ENCODE peak calls at places on chromosome 17, in four cellular contexts. R is heart right ventricle, M is heart left ventricle, L is H1. K is an unnamed sample.

GRCh38 chr17:64491034-64491860 is 5.6 kb downstream of the POLG2 start:
- DNase-seq in R (no peak), L (no peak), M (no peak), K (no peak)

GRCh38 chr17:9913476-9913875 is 8.4 kb upstream of the RCVRN start:
- DNase-seq in M (no peak), R (no peak), L (no peak), K (no peak)

GRCh38 chr17:27326585-27326984 is 32.7 kb downstream of the WSB1 start:
- DNase-seq in R (no peak), L (no peak), M (no peak), K (no peak)

GRCh38 chr17:66842959-66843358 is 8.0 kb downstream of the CACNG5 start:
- DNase-seq in R (no peak), M (no peak), L (no peak), K (no peak)

GRCh38 chr17:81913394-81914102 is 2.3 kb upstream of the PCYT2 start:
- DNase-seq in R (no peak), L (no peak), M (no peak), K (no peak)

GRCh38 chr17:74280093-74280513 is 6.1 kb downstream of the DNAI2 start:
- DNase-seq in R (no peak), M (peak; percentile 51), L (no peak), K (no peak)

GRCh38 chr17:50100480-50100883 is 5.3 kb downstream of the PDK2 start:
- DNase-seq in M (no peak), L (no peak), R (no peak), K (no peak)

GRCh38 chr17:7213895-7214299 is 5.7 kb downstream of the DLG4 start:
- DNase-seq in M (peak; percentile 77), R (no peak), L (peak; percentile 92), K (peak; percentile 96)

GRCh38 chr17:48749621-48750553 is 21.3 kb upstream of the HOXB13 start:
- DNase-seq in L (no peak), R (no peak), M (no peak), K (no peak)

GRCh38 chr17:37848690-37849616 is 75.3 kb upstream of the TBC1D3K start:
- DNase-seq in M (no peak), R (no peak), L (no peak), K (no peak)

GRCh38 chr17:74873874-74874614 is 1.2 kb upstream of the FDXR start:
- DNase-seq in M (no peak), R (no peak), L (no peak), K (no peak)

GRCh38 chr17:15456972-15457722 is 10.3 kb downstream of the CDRT4 start:
- DNase-seq in L (no peak), M (peak; percentile 76), R (peak; percentile 61), K (no peak)

GRCh38 chr17:1312261-1312870 is 32.9 kb downstream of the TRARG1 start:
- DNase-seq in L (no peak), M (no peak), R (no peak), K (peak; percentile 8)

GRCh38 chr17:48052956-48053757 is 5.0 kb downstream of the NFE2L1 start:
- DNase-seq in R (peak; percentile 82), M (peak; percentile 93), L (no peak), K (no peak)

GRCh38 chr17:54948380-54948779 is 20.1 kb downstream of the COX11 start:
- DNase-seq in R (no peak), M (no peak), L (no peak), K (no peak)

GRCh38 chr17:46783031-46783593 is 35.4 kb downstream of the WNT3 start:
- DNase-seq in R (no peak), M (no peak), L (no peak), K (no peak)

GRCh38 chr17:48160177-48160967 is 52.8 kb downstream of the SNX11 start:
- DNase-seq in M (no peak), L (peak; percentile 88), R (no peak), K (peak; percentile 84)

GRCh38 chr17:72117748-72118587 is 2.9 kb upstream of the SOX9 start:
- DNase-seq in R (peak; percentile 28), L (no peak), M (no peak), K (no peak)

GRCh38 chr17:63033142-63033541 is 67.1 kb downstream of the TANC2 start:
- DNase-seq in R (no peak), L (no peak), M (no peak), K (peak; percentile 13)
- H3K4me1 ChIP-seq in R (no peaks in the 10 kb centered on the region), L (peaks cover 2% of the 10 kb centered on the region), M (no peaks in the 10 kb centered on the region), K (no peaks in the 10 kb centered on the region)

DNA sequence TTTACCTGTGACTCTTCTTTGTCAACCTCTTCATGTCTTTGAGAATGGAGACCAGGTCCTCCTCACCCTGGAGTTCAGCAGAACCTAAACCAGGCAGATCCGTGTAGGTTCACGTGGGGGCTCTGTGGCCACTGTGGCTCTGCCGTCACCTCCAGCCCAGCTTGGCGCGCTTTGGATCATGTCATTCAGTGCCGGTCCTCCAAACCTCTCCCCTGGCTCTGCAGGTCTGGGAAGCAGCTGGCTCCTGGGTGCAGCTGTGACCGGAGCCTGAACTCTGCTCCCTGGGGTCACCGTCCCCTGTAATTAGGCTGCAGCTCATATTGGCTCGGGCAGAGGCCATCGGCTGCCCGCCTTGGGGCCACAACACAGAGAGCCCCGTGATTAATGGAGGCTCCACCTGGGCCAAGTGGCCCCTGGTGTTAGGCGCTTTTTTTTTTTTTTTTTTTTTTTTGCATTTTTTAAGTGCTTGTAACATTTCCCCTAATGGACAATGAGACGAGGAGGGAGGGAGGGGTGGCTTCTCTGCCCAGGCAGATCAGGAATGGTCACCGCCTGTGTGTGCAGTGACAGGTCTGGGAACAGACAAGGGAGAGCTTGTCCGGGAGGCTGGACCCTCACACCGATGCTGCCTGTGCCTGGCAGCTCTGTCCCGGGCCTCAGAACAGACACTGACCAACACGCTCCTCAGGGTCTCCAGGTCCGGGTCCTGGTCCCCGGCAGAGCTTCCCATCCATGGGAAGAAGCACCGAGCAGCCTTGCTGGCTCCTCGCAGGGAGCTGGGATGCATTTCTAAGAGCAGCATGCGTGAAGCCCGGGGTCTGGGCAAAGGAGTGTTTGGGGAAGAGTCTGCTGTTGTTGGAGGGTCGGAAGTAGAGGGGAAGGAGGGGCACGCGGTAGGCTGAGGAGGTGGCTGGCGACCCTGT is 247.9 kb downstream of the SEC14L1 start:
- DNase-seq in L (no peak), M (peak; percentile 76), R (no peak), K (no peak)
- H3K4me1 ChIP-seq in L (peaks cover 65% of the 10 kb centered on the region), M (peaks cover 85% of the 10 kb centered on the region), R (peaks cover 100% of the 10 kb centered on the region), K (peaks cover 61% of the 10 kb centered on the region)

GRCh38 chr17:57776366-57776765 is 31.3 kb upstream of the CCDC182 start:
- DNase-seq in L (no peak), M (no peak), R (no peak), K (no peak)
- H3K4me1 ChIP-seq in L (no peaks in the 10 kb centered on the region), M (no peaks in the 10 kb centered on the region), R (peaks cover 9% of the 10 kb centered on the region), K (no peaks in the 10 kb centered on the region)

GRCh38 chr17:17028878-17029535 is 13.2 kb upstream of the MPRIP start:
- DNase-seq in L (no peak), R (no peak), M (no peak), K (no peak)

GRCh38 chr17:17032131-17032692 is 10.0 kb upstream of the MPRIP start:
- DNase-seq in R (peak; percentile 73), M (peak; percentile 80), L (no peak), K (no peak)

GRCh38 chr17:17030515-17031211 is 11.6 kb upstream of the MPRIP start:
- DNase-seq in L (no peak), M (no peak), R (no peak), K (no peak)

GRCh38 chr17:17028059-17028877 is 14.0 kb upstream of the MPRIP start:
- DNase-seq in M (peak; percentile 79), L (peak; percentile 56), R (peak; percentile 59), K (peak; percentile 78)

GRCh38 chr17:17029938-17030337 is 12.3 kb upstream of the MPRIP start:
- DNase-seq in L (no peak), R (no peak), M (no peak), K (no peak)
- H3K4me1 ChIP-seq in L (peaks cover 18% of the 10 kb centered on the region), R (peaks cover 51% of the 10 kb centered on the region), M (peaks cover 11% of the 10 kb centered on the region), K (peaks cover 16% of the 10 kb centered on the region)

GRCh38 chr17:36608794-36609497 is 7.6 kb downstream of the MRM1 start:
- DNase-seq in M (peak; percentile 44), L (no peak), R (no peak), K (no peak)

GRCh38 chr17:36608280-36608679 is 6.9 kb downstream of the MRM1 start:
- DNase-seq in M (no peak), L (no peak), R (no peak), K (no peak)

GRCh38 chr17:36610472-36610871 is 9.1 kb downstream of the MRM1 start:
- DNase-seq in M (no peak), R (no peak), L (no peak), K (no peak)

GRCh38 chr17:36611345-36612072 is 10.1 kb downstream of the MRM1 start:
- DNase-seq in M (no peak), R (no peak), L (no peak), K (no peak)

DNA sequence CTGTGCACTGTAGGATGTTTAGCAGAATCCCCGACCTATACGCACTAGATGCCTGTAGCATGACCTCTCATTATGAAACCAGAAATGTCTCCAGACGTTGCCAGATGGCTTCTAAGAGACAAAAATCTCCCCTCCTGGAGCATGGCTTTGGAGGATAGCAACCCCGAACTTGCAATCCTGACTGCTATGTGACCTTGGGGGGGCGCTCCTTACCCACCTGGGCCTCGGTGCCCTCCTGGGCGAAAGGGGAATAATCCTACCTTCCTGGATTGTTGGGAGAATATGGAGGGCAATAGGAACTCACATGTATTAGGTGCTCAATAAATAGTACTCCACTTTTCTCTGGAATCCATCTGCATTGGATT is 8.1 kb downstream of the MRM1 start:
- DNase-seq in R (no peak), L (no peak), M (no peak), K (no peak)
- H3K4me1 ChIP-seq in R (peaks cover 8% of the 10 kb centered on the region), L (peaks cover 16% of the 10 kb centered on the region), M (no peaks in the 10 kb centered on the region), K (peaks cover 13% of the 10 kb centered on the region)

DNA sequence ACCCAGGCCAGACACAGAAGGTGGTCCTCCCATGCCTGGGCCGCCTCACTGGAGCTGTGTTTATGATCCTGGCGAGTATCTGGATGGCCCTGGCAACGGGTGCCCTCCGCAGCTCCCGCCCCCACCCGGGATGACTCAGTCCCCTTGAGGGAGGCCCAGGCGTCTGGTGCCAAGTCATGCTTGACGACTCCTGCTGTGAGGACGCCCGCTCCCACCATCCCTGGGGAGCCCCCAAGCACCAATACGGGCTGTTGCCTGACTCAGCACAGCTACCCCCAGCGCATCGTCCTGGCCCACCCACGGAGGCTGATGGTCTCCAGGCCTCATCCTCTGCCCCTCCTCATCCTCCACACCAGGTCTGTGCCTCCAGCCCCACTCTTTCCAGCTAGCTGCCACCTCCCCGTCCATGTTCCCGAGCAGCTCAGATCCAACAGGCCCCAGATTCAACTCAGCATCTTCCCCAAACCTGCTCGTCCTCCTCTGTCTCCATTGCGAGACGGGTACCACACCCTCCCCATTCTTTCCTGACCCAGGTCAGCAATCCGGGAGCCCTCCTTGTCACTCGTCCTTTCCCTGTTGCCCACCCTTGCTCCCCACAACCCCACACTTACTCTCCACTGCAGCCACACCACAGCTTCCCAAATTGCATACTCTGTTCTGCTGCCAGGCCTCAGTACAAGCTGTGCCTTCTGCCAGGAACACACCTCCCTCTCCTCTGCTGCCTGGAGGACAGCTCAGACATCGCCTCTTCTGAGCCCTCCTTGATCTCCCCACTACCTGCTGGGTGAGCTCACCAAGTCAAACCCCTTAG is 2.6 kb downstream of the CAMKK1 start:
- DNase-seq in M (peak; percentile 76), L (no peak), R (peak; percentile 62), K (no peak)
- H3K4me1 ChIP-seq in M (peaks cover 55% of the 10 kb centered on the region), L (peaks cover 34% of the 10 kb centered on the region), R (peaks cover 89% of the 10 kb centered on the region), K (peaks cover 31% of the 10 kb centered on the region)

DNA sequence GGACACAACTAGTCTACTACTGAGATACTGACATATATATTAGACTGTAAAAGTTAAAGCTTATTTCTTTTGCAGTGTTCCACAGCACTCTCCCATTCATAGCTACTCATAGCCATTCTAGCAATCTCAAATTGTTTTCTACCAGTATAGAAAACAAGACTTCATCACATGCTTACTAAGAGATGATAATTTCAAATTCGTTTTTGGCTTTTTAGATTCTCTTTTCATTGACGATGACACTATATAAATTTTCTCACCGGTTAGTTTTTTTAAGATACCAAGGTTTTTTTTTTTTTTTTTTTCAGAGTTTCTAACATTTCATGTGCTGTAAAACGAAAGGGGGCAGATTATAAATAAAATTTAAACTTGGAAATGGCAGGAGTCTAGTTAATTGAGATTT is 17.9 kb downstream of the IKZF3 start:
- DNase-seq in R (no peak), L (no peak), M (no peak), K (no peak)
- H3K4me1 ChIP-seq in R (no peaks in the 10 kb centered on the region), L (no peaks in the 10 kb centered on the region), M (no peaks in the 10 kb centered on the region), K (no peaks in the 10 kb centered on the region)

K was measured in NT2/D1.